ENCODE peak calls at places on chromosomes 5 and 9, in four cellular contexts. E, Q, Y and V are unnamed samples.
A peak's percentile ranks its signal among the peaks of the same experiment; 100 is the strongest.

GRCh38 chr5:145826869-145827268 is 8.3 kb downstream of the PRELID2 start:
- DNase-seq in E (no peak), Q (no peak), Y (no peak), V (no peak)

GRCh38 chr5:15285901-15286583 is 213.9 kb upstream of the FBXL7 start:
- DNase-seq in E (no peak), Q (peak; percentile 78), Y (no peak), V (no peak)

GRCh38 chr5:86463339-86463738 is 154.4 kb upstream of the COX7C start:
- DNase-seq in E (no peak), Q (no peak), Y (no peak), V (no peak)

GRCh38 chr9:114552716-114553115 is 34.9 kb upstream of the ATP6V1G1 start:
- DNase-seq in E (no peak), Q (no peak), Y (no peak), V (no peak)

GRCh38 chr9:106596984-106597383 is 266.0 kb upstream of the ZNF462 start:
- DNase-seq in E (no peak), Q (no peak), Y (no peak), V (no peak)

GRCh38 chr5:152607393-152608165 is 202.5 kb upstream of the NMUR2 start:
- DNase-seq in E (no peak), Q (no peak), Y (no peak), V (no peak)

GRCh38 chr9:124684140-124684539 is 87.0 kb downstream of the NR6A1 start:
- DNase-seq in E (no peak), Q (no peak), Y (no peak), V (no peak)

GRCh38 chr9:35488566-35489312 is 1.2 kb upstream of the RUSC2 start:
- DNase-seq in E (no peak), Q (no peak), Y (no peak), V (no peak)

GRCh38 chr9:15271403-15271802 is 35.6 kb downstream of the TTC39B start:
- DNase-seq in E (no peak), Q (no peak), Y (no peak), V (no peak)

GRCh38 chr5:54753034-54753433 is 232.4 kb downstream of the ESM1 start:
- DNase-seq in E (peak; percentile 81), Q (no peak), Y (no peak), V (no peak)

GRCh38 chr5:84885479-84886258 is 501.0 kb upstream of the EDIL3 start:
- DNase-seq in E (peak; percentile 81), Q (no peak), Y (no peak), V (no peak)

GRCh38 chr9:19239955-19240354 is 9.5 kb downstream of the DENND4C start:
- DNase-seq in E (peak; percentile 22), Q (no peak), Y (no peak), V (no peak)

GRCh38 chr9:120892748-120893584 is 16.0 kb upstream of the PHF19 start:
- DNase-seq in E (no peak), Q (peak; percentile 80), Y (no peak), V (no peak)

GRCh38 chr9:35562895-35563746 is 41.9 kb upstream of the TESK1 start:
- DNase-seq in E (no peak), Q (no peak), Y (no peak), V (no peak)

GRCh38 chr9:4665357-4665756 is 923 bp downstream of the SPATA6L start:
- DNase-seq in E (peak; percentile 37), Q (no peak), Y (no peak), V (no peak)

GRCh38 chr5:149633671-149634350 is 52.5 kb downstream of the ARHGEF37 start:
- DNase-seq in E (no peak), Q (no peak), Y (no peak), V (no peak)

GRCh38 chr5:108168915-108169314 is 213.0 kb downstream of the FBXL17 start:
- DNase-seq in E (no peak), Q (no peak), Y (no peak), V (no peak)

GRCh38 chr5:154369682-154370081 is 76.1 kb upstream of the SAP30L start:
- DNase-seq in E (no peak), Q (no peak), Y (no peak), V (no peak)

GRCh38 chr9:123364241-123364824 is 8.3 kb downstream of the CRB2 start:
- DNase-seq in E (peak; percentile 27), Q (no peak), Y (no peak), V (no peak)

GRCh38 chr5:175032741-175033151 is 308.4 kb downstream of the MSX2 start:
- DNase-seq in E (no peak), Q (no peak), Y (no peak), V (no peak)

GRCh38 chr9:98128316-98128715 is 9.3 kb upstream of the TRIM14 start:
- DNase-seq in E (no peak), Q (no peak), Y (no peak), V (no peak)

GRCh38 chr5:88401671-88402070 is 133.0 kb upstream of the TMEM161B start:
- DNase-seq in E (no peak), Q (no peak), Y (no peak), V (no peak)

GRCh38 chr5:73359395-73359794 is 89.2 kb downstream of the FOXD1 start:
- DNase-seq in E (no peak), Q (no peak), Y (no peak), V (no peak)

GRCh38 chr5:14101922-14102321 is 41.2 kb upstream of the TRIO start:
- DNase-seq in E (peak; percentile 33), Q (no peak), Y (no peak), V (peak; percentile 62)

GRCh38 chr5:124103671-124104070 is 591.7 kb downstream of the CSNK1G3 start:
- DNase-seq in E (peak; percentile 45), Q (no peak), Y (no peak), V (no peak)

GRCh38 chr9:112861638-112862555 is 28.8 kb downstream of the SLC46A2 start:
- DNase-seq in E (no peak), Q (no peak), Y (no peak), V (no peak)

GRCh38 chr5:135208555-135209494 is 174.8 kb upstream of the PITX1 start:
- DNase-seq in E (peak; percentile 91), Q (no peak), Y (peak; percentile 68), V (peak; percentile 36)

GRCh38 chr5:172923539-172923938 is 35.7 kb upstream of the RPL26L1 start:
- DNase-seq in E (no peak), Q (no peak), Y (no peak), V (no peak)

DNA sequence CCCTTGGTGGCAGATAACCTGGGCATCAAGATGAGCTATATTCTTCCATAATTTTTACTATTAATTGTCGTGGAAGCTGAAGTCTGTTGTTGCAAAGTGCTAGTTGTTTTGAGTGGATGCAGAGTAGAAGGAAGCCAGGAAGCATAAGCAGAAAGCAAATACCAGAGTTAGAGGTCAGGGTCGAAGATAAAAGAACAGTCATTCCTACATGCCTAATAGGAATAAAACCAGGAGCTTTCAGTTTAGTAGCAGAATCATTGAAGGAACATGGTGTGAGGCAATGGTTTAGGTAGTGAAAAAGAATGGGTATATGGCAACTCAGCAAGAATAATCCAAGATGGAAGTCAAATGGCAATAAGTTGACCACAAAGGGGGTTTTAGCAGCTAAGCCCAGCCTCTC is 121.6 kb upstream of the FST start:
- DNase-seq in E (no peak), Q (no peak), Y (no peak), V (no peak)
- H3K4me1 ChIP-seq in E (peaks cover 46% of the 10 kb centered on the region), Q (no peaks in the 10 kb centered on the region), Y (no peaks in the 10 kb centered on the region), V (no peaks in the 10 kb centered on the region)

GRCh38 chr9:136228107-136228875 is 17.3 kb downstream of the QSOX2 start:
- DNase-seq in E (peak; percentile 14), Q (no peak), Y (peak; percentile 69), V (no peak)
- H3K9ac ChIP-seq in E (no peak overlapping the region), Q (no peak overlapping the region), Y (peak overlapping the region; percentile 64), V (no peak overlapping the region)

GRCh38 chr9:93061260-93061751 is 2.8 kb downstream of the SUSD3 start:
- DNase-seq in E (no peak), Q (no peak), Y (no peak), V (no peak)
- H3K4me1 ChIP-seq in E (peaks cover 11% of the 10 kb centered on the region), Q (peaks cover 54% of the 10 kb centered on the region), Y (peaks cover 14% of the 10 kb centered on the region), V (peaks cover 41% of the 10 kb centered on the region)

DNA sequence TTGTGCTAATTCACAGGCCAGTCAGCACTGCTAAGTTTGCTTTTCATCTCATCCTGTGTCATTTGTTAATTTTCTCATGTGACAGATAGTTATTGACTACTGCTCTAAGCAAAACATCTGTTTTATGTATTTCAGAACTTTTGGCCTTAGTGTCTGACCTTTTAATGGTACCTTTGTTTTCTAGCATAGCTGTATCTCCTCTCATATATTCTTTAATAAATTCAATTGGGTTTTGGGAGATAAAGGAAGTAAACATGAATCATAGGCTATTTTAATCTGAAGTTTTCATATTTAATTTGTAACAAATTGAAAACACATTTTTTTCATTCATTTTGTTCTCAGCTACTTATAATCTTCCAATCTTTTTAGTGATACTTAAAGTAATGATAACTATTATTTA is 13.1 kb downstream of the NDUFAF2 start:
- DNase-seq in E (no peak), Q (no peak), Y (no peak), V (no peak)
- H3K9ac ChIP-seq in E (no peak overlapping the region), Q (no peak overlapping the region), Y (no peak overlapping the region), V (no peak overlapping the region)

GRCh38 chr5:38094889-38095288 is 163.5 kb upstream of the EGFLAM start:
- DNase-seq in E (no peak), Q (no peak), Y (no peak), V (no peak)
- H3K4me1 ChIP-seq in E (no peaks in the 10 kb centered on the region), Q (no peaks in the 10 kb centered on the region), Y (no peaks in the 10 kb centered on the region), V (no peaks in the 10 kb centered on the region)

GRCh38 chr9:109627042-109627441 is 128.9 kb upstream of the PTPN3 start:
- DNase-seq in E (peak; percentile 60), Q (no peak), Y (no peak), V (no peak)
- H3K9ac ChIP-seq in E (no peak overlapping the region), Q (no peak overlapping the region), Y (no peak overlapping the region), V (no peak overlapping the region)

GRCh38 chr5:17094830-17095229 is 122.6 kb upstream of the BASP1 start:
- DNase-seq in E (peak; percentile 63), Q (no peak), Y (no peak), V (no peak)
- H3K4me1 ChIP-seq in E (peaks cover 7% of the 10 kb centered on the region), Q (no peaks in the 10 kb centered on the region), Y (no peaks in the 10 kb centered on the region), V (peaks cover 3% of the 10 kb centered on the region)

DNA sequence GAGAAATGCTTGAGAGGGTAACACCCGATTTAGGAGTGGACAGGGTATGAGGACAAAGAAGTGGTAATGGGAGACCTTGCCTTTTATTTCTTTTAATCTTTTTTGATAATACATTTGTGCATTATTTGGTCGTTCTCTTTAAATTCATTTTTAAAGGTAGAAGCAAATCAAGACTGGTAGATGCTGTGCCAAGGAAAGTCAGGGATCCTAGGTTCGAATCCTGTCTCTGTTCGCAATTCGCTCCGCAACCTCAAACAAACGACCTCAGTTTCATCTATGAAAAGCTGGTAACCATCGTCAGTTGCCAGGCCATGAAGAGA is 353 bp upstream of the TMED9 start:
- DNase-seq in E (no peak), Q (no peak), Y (no peak), V (no peak)
- H3K9ac ChIP-seq in E (peak overlapping the region; percentile 96), Q (peak overlapping the region; percentile 89), Y (no peak overlapping the region), V (no peak overlapping the region)

GRCh38 chr9:134759913-134760312 is 118.3 kb downstream of the COL5A1 start:
- DNase-seq in E (no peak), Q (no peak), Y (no peak), V (no peak)
- H3K4me1 ChIP-seq in E (no peaks in the 10 kb centered on the region), Q (no peaks in the 10 kb centered on the region), Y (no peaks in the 10 kb centered on the region), V (no peaks in the 10 kb centered on the region)

DNA sequence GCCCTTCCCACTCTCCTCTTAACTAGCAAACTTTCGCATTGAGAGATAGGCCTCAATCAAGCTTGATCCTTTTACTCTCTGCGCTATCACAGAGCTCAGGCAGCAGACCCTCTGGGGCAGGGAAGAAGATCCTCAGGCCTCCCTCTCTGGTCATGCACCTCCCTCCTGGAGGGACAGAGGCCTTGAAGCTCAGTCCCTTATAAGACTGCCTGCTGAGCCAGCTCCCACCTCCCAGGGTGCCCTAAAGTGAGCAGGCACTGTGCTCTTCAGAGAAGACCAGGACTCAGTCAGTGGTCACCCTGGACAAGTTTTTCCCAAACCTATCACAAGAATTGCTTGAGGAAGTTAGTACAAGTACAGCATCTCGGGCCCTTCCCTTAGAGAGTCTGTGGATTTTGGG is 29.9 kb downstream of the B4GALT1 start:
- DNase-seq in E (no peak), Q (no peak), Y (no peak), V (no peak)
- H3K9ac ChIP-seq in E (no peak overlapping the region), Q (no peak overlapping the region), Y (no peak overlapping the region), V (no peak overlapping the region)